ENCODE peak calls at places on chromosomes 4 and X, in four cellular contexts. H is fibroblast of villous mesenchyme, K is NCI-H1417, T is NCI-H460. A is an unnamed sample.

GRCh38 chr4:76197971-76198410 is 15.6 kb downstream of the SCARB2 start:
- DNase-seq in H (no peak), K (peak), T (no peak), A (peak)

GRCh38 chrX:69493193-69493592 is 10.9 kb upstream of the NALF2 start:
- DNase-seq in H (no peak), K (peak), T (peak), A (no peak)

GRCh38 chr4:122309988-122310626 is 68.7 kb upstream of the ADAD1 start:
- DNase-seq in H (peak), K (peak), T (peak), A (no peak)

GRCh38 chr4:64539234-64539849 is 130.1 kb upstream of the TECRL start:
- DNase-seq in H (peak), K (peak), T (peak), A (peak)

GRCh38 chr4:81566076-81566663 is 94.5 kb upstream of the RASGEF1B start:
- DNase-seq in H (no peak), K (no peak), T (no peak), A (no peak)

GRCh38 chr4:36054750-36055467 is 189.4 kb downstream of the ARAP2 start:
- DNase-seq in H (no peak), K (no peak), T (no peak), A (peak)

GRCh38 chr4:188992706-188993105 is 853.5 kb downstream of the TRIML1 start:
- DNase-seq in H (no peak), K (no peak), T (no peak), A (no peak)

GRCh38 chr4:185742766-185743165 is 69.2 kb downstream of the SORBS2 start:
- DNase-seq in H (peak), K (no peak), T (peak), A (no peak)

GRCh38 chr4:37453361-37454262 is 209.1 kb downstream of the NWD2 start:
- DNase-seq in H (peak), K (peak), T (peak), A (peak)

GRCh38 chr4:100169796-100170485 is 20.3 kb downstream of the DDIT4L start:
- DNase-seq in H (no peak), K (no peak), T (no peak), A (no peak)

GRCh38 chr4:6688879-6689505 is 4.7 kb upstream of the S100P start:
- DNase-seq in H (peak), K (no peak), T (no peak), A (no peak)

GRCh38 chrX:72115380-72115779 is 16.3 kb downstream of the RTL5 start:
- DNase-seq in H (no peak), K (no peak), T (no peak), A (no peak)

GRCh38 chr4:113445286-113445685 is 316.3 kb downstream of the CAMK2D start:
- DNase-seq in H (peak), K (no peak), T (peak), A (no peak)

GRCh38 chr4:107854326-107855030 is 29.7 kb downstream of the SGMS2 start:
- DNase-seq in H (peak), K (no peak), T (no peak), A (no peak)

GRCh38 chr4:21469438-21470032 is 479.0 kb downstream of the KCNIP4 start:
- DNase-seq in H (peak), K (peak), T (peak), A (peak)

GRCh38 chr4:150960818-150961217 is 54.3 kb downstream of the LRBA start:
- DNase-seq in H (peak), K (no peak), T (peak), A (no peak)